ENCODE peak calls at places on chromosome 21, in six cellular contexts. One of them, this sample, is unnamed.

GRCh38 chr21:34802180-34802899 is 133.5 kb downstream of the CLIC6 start:
- DNase-seq in colonic mucosa: no peak
- DNase-seq in GM12864: no peak
- DNase-seq in cardiac muscle cell: no peak
- DNase-seq in CD4-positive, alpha-beta T cell: no peak
- DNase-seq in AG09309: no peak
- DNase-seq in this sample: no peak

GRCh38 chr21:42455196-42455595 is 40.8 kb downstream of the RSPH1 start:
- DNase-seq in AG09309: no peak
- DNase-seq in colonic mucosa: no peak
- DNase-seq in cardiac muscle cell: no peak
- DNase-seq in GM12864: no peak
- DNase-seq in CD4-positive, alpha-beta T cell: no peak
- DNase-seq in this sample: no peak

GRCh38 chr21:41680444-41681335 is 86.2 kb downstream of the RIPK4 start:
- DNase-seq in CD4-positive, alpha-beta T cell: no peak
- DNase-seq in colonic mucosa: no peak
- DNase-seq in AG09309: no peak
- DNase-seq in GM12864: no peak
- DNase-seq in cardiac muscle cell: no peak
- DNase-seq in this sample: no peak

GRCh38 chr21:35511298-35512162 is 462.4 kb upstream of the RUNX1 start:
- DNase-seq in GM12864: no peak
- DNase-seq in AG09309: peak
- DNase-seq in colonic mucosa: no peak
- DNase-seq in cardiac muscle cell: peak
- DNase-seq in CD4-positive, alpha-beta T cell: no peak
- DNase-seq in this sample: no peak

GRCh38 chr21:31264574-31264973 is 79.5 kb downstream of the TIAM1 start:
- DNase-seq in GM12864: no peak
- DNase-seq in AG09309: no peak
- DNase-seq in CD4-positive, alpha-beta T cell: no peak
- DNase-seq in cardiac muscle cell: no peak
- DNase-seq in colonic mucosa: no peak
- DNase-seq in this sample: no peak

GRCh38 chr21:36769051-36769867 is 70.3 kb downstream of the SIM2 start:
- DNase-seq in AG09309: no peak
- DNase-seq in GM12864: no peak
- DNase-seq in cardiac muscle cell: peak
- DNase-seq in colonic mucosa: no peak
- DNase-seq in CD4-positive, alpha-beta T cell: no peak
- DNase-seq in this sample: no peak

GRCh38 chr21:38662224-38662568 is 143.5 kb upstream of the ETS2 start:
- DNase-seq in GM12864: no peak
- DNase-seq in cardiac muscle cell: no peak
- DNase-seq in colonic mucosa: no peak
- DNase-seq in AG09309: no peak
- DNase-seq in CD4-positive, alpha-beta T cell: no peak
- DNase-seq in this sample: no peak

GRCh38 chr21:41321908-41322495 is 5.4 kb downstream of the FAM3B start:
- DNase-seq in cardiac muscle cell: no peak
- DNase-seq in AG09309: no peak
- DNase-seq in CD4-positive, alpha-beta T cell: no peak
- DNase-seq in GM12864: no peak
- DNase-seq in colonic mucosa: no peak
- DNase-seq in this sample: no peak

GRCh38 chr21:31194510-31195293 is 149.4 kb downstream of the TIAM1 start:
- DNase-seq in CD4-positive, alpha-beta T cell: no peak
- DNase-seq in cardiac muscle cell: no peak
- DNase-seq in GM12864: no peak
- DNase-seq in AG09309: no peak
- DNase-seq in colonic mucosa: no peak
- DNase-seq in this sample: no peak

GRCh38 chr21:33775100-33775828 is 133.0 kb downstream of the ITSN1 start:
- DNase-seq in CD4-positive, alpha-beta T cell: no peak
- DNase-seq in AG09309: no peak
- DNase-seq in cardiac muscle cell: no peak
- DNase-seq in GM12864: no peak
- DNase-seq in colonic mucosa: no peak
- DNase-seq in this sample: no peak

GRCh38 chr21:29221259-29221744 is 77.4 kb upstream of the BACH1 start:
- DNase-seq in cardiac muscle cell: peak
- DNase-seq in GM12864: no peak
- DNase-seq in AG09309: no peak
- DNase-seq in colonic mucosa: no peak
- DNase-seq in CD4-positive, alpha-beta T cell: no peak
- DNase-seq in this sample: no peak

GRCh38 chr21:40278345-40278744 is 411.1 kb downstream of the PCP4 start:
- DNase-seq in CD4-positive, alpha-beta T cell: no peak
- DNase-seq in cardiac muscle cell: no peak
- DNase-seq in AG09309: no peak
- DNase-seq in colonic mucosa: no peak
- DNase-seq in GM12864: no peak
- DNase-seq in this sample: no peak

GRCh38 chr21:19031956-19032355 is 628.4 kb upstream of the TMPRSS15 start:
- DNase-seq in AG09309: no peak
- DNase-seq in CD4-positive, alpha-beta T cell: no peak
- DNase-seq in cardiac muscle cell: no peak
- DNase-seq in GM12864: no peak
- DNase-seq in colonic mucosa: no peak
- DNase-seq in this sample: no peak

GRCh38 chr21:29196021-29196663 is 65.7 kb downstream of the MAP3K7CL start:
- DNase-seq in colonic mucosa: peak
- DNase-seq in GM12864: peak
- DNase-seq in CD4-positive, alpha-beta T cell: peak
- DNase-seq in AG09309: no peak
- DNase-seq in cardiac muscle cell: peak
- DNase-seq in this sample: no peak

GRCh38 chr21:28018741-28019669 is 973.7 kb downstream of the LTN1 start:
- DNase-seq in colonic mucosa: no peak
- DNase-seq in CD4-positive, alpha-beta T cell: no peak
- DNase-seq in AG09309: no peak
- DNase-seq in GM12864: no peak
- DNase-seq in cardiac muscle cell: peak
- DNase-seq in this sample: no peak
- TF ChIP-seq CTCF in colonic mucosa: no peak
- TF ChIP-seq CTCF in CD4-positive, alpha-beta T cell: no peak
- TF ChIP-seq CTCF in AG09309: no peak
- TF ChIP-seq CTCF in GM12864: no peak
- TF ChIP-seq CTCF in cardiac muscle cell: peak
- TF ChIP-seq CTCF in this sample: no peak

GRCh38 chr21:44766014-44766817 is 35.4 kb downstream of the UBE2G2 start:
- DNase-seq in CD4-positive, alpha-beta T cell: no peak
- DNase-seq in AG09309: no peak
- DNase-seq in cardiac muscle cell: no peak
- DNase-seq in GM12864: no peak
- DNase-seq in colonic mucosa: no peak
- DNase-seq in this sample: no peak
- TF ChIP-seq CTCF in CD4-positive, alpha-beta T cell: no peak
- TF ChIP-seq CTCF in AG09309: no peak
- TF ChIP-seq CTCF in cardiac muscle cell: no peak
- TF ChIP-seq CTCF in GM12864: no peak
- TF ChIP-seq CTCF in colonic mucosa: no peak
- TF ChIP-seq CTCF in this sample: no peak

DNA sequence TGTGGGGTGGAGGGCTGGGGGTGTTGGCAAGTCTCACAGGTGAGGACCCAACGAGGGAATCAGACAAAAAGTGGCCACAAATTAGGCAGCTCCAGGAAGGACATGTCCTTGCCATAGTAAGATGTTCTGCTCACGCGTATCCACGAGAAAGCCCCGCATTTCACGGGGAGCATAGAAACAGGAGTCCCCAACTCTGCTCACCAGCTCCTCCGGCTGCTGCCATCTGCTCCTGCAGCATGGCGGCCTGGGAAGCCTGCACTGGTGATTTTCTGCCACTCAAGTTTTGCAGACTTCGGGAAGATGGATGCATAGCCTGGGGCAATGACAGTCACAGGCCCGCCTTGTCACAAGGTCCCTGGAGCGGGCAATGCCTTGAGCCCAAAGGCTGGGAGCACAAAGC is 9.3 kb downstream of the TCP10L start:
- DNase-seq in CD4-positive, alpha-beta T cell: no peak
- DNase-seq in colonic mucosa: no peak
- DNase-seq in GM12864: no peak
- DNase-seq in cardiac muscle cell: no peak
- DNase-seq in AG09309: no peak
- DNase-seq in this sample: no peak
- TF ChIP-seq CTCF in CD4-positive, alpha-beta T cell: no peak
- TF ChIP-seq CTCF in colonic mucosa: no peak
- TF ChIP-seq CTCF in GM12864: no peak
- TF ChIP-seq CTCF in cardiac muscle cell: no peak
- TF ChIP-seq CTCF in AG09309: no peak
- TF ChIP-seq CTCF in this sample: no peak

GRCh38 chr21:46153259-46154154 is 1.9 kb downstream of the FTCD start:
- DNase-seq in AG09309: no peak
- DNase-seq in cardiac muscle cell: peak
- DNase-seq in GM12864: no peak
- DNase-seq in CD4-positive, alpha-beta T cell: peak
- DNase-seq in colonic mucosa: peak
- DNase-seq in this sample: peak
- TF ChIP-seq CTCF in AG09309: peak
- TF ChIP-seq CTCF in cardiac muscle cell: peak
- TF ChIP-seq CTCF in GM12864: peak
- TF ChIP-seq CTCF in CD4-positive, alpha-beta T cell: peak
- TF ChIP-seq CTCF in colonic mucosa: peak
- TF ChIP-seq CTCF in this sample: peak

DNA sequence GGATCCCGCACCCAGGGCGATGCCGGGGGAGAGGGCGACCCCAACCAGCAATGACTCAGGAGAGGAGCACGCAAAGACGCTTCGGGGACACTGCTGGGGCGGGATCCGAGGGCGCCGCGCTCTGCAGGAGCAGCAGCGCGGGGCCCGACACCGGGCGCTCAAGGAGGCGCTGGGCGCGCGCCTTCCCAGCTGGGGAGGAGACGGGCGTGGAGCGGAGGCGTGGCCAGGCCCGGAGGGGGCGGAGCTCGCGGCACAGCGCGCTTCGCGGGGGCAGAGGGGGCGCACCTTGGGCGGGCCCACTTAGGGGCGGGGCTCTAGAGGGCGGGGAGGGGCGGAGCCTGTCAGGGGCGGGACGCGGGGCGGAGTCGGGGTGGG is 369 bp downstream of the SUMO3 start:
- DNase-seq in AG09309: peak
- DNase-seq in GM12864: peak
- DNase-seq in colonic mucosa: peak
- DNase-seq in cardiac muscle cell: peak
- DNase-seq in CD4-positive, alpha-beta T cell: peak
- DNase-seq in this sample: peak
- TF ChIP-seq CTCF in AG09309: no peak
- TF ChIP-seq CTCF in GM12864: no peak
- TF ChIP-seq CTCF in colonic mucosa: no peak
- TF ChIP-seq CTCF in cardiac muscle cell: no peak
- TF ChIP-seq CTCF in CD4-positive, alpha-beta T cell: no peak
- TF ChIP-seq CTCF in this sample: no peak

GRCh38 chr21:14545906-14546480 is at the start of gene SAMSN1:
- DNase-seq in CD4-positive, alpha-beta T cell: peak
- DNase-seq in colonic mucosa: no peak
- DNase-seq in cardiac muscle cell: peak
- DNase-seq in AG09309: no peak
- DNase-seq in GM12864: peak
- DNase-seq in this sample: no peak

GRCh38 chr21:14542638-14543037 is 3.5 kb downstream of the SAMSN1 start:
- DNase-seq in GM12864: no peak
- DNase-seq in colonic mucosa: no peak
- DNase-seq in CD4-positive, alpha-beta T cell: no peak
- DNase-seq in cardiac muscle cell: no peak
- DNase-seq in AG09309: no peak
- DNase-seq in this sample: no peak

GRCh38 chr21:14547834-14548513 is 1.9 kb upstream of the SAMSN1 start:
- DNase-seq in GM12864: no peak
- DNase-seq in CD4-positive, alpha-beta T cell: no peak
- DNase-seq in colonic mucosa: no peak
- DNase-seq in AG09309: no peak
- DNase-seq in cardiac muscle cell: no peak
- DNase-seq in this sample: no peak

GRCh38 chr21:14541840-14542495 is 4.1 kb downstream of the SAMSN1 start:
- DNase-seq in GM12864: no peak
- DNase-seq in AG09309: no peak
- DNase-seq in cardiac muscle cell: peak
- DNase-seq in colonic mucosa: no peak
- DNase-seq in CD4-positive, alpha-beta T cell: no peak
- DNase-seq in this sample: no peak

GRCh38 chr21:14543983-14544382 is 2.1 kb downstream of the SAMSN1 start:
- DNase-seq in colonic mucosa: no peak
- DNase-seq in CD4-positive, alpha-beta T cell: no peak
- DNase-seq in cardiac muscle cell: no peak
- DNase-seq in GM12864: no peak
- DNase-seq in AG09309: no peak
- DNase-seq in this sample: no peak
- TF ChIP-seq CTCF in colonic mucosa: no peak
- TF ChIP-seq CTCF in CD4-positive, alpha-beta T cell: no peak
- TF ChIP-seq CTCF in cardiac muscle cell: no peak
- TF ChIP-seq CTCF in GM12864: no peak
- TF ChIP-seq CTCF in AG09309: no peak
- TF ChIP-seq CTCF in this sample: no peak